ENCODE peak calls at places on chromosomes 12 and 14, in seven cellular contexts. U is pancreas, W is WERI-Rb-1, E is PC-3, X is cardiac fibroblast, A is brain microvascular endothelial cell, G is adipocyte. Y is an unnamed sample.

GRCh38 chr12:123807670-123808069 is 45.6 kb downstream of the DNAH10 start:
- DNase-seq in W (no peak), A (no peak), G (no peak), X (peak; percentile 28), E (no peak), U (no peak), Y (peak; percentile 34)

GRCh38 chr12:110786012-110786411 is 43.3 kb upstream of the PPP1CC start:
- DNase-seq in G (no peak), E (no peak), W (no peak), X (no peak), A (no peak), U (no peak), Y (no peak)

GRCh38 chr12:90020006-90020405 is 311.4 kb upstream of the ATP2B1 start:
- DNase-seq in U (no peak), G (no peak), W (no peak), A (no peak), E (no peak), X (no peak), Y (no peak)

GRCh38 chr12:114668151-114668891 is 15.7 kb downstream of the TBX3 start:
- DNase-seq in G (peak; percentile 91), U (peak; percentile 80), A (peak; percentile 65), W (peak; percentile 74), E (peak; percentile 98), X (peak; percentile 78), Y (peak; percentile 75)

GRCh38 chr14:21332950-21333349 is 50.9 kb downstream of the SUPT16H start:
- DNase-seq in W (no peak), A (no peak), G (no peak), X (no peak), U (no peak), E (no peak), Y (no peak)

GRCh38 chr14:92944976-92945375 is 22.0 kb downstream of the CHGA start:
- DNase-seq in W (no peak), X (no peak), G (no peak), E (no peak), A (no peak), U (no peak), Y (no peak)

GRCh38 chr14:102196436-102197230 is 56.9 kb downstream of the WDR20 start:
- DNase-seq in W (no peak), U (no peak), E (no peak), A (no peak), G (peak; percentile 17), X (no peak), Y (no peak)

GRCh38 chr12:92753976-92754885 is 51.4 kb downstream of the PLEKHG7 start:
- DNase-seq in W (no peak), X (peak; percentile 42), G (no peak), A (peak; percentile 19), U (no peak), E (peak; percentile 8), Y (peak; percentile 28)

GRCh38 chr12:133203344-133204263 is 22.3 kb downstream of the ZNF268 start:
- DNase-seq in X (peak; percentile 14), E (no peak), A (no peak), U (no peak), G (no peak), W (no peak), Y (no peak)
- H3K4me3 ChIP-seq in X (no peak overlapping the region), E (no peak overlapping the region), A (no peak overlapping the region), U (no peak overlapping the region), G (peak overlapping the region; percentile 77), W (no peak overlapping the region), Y (no peak overlapping the region)

DNA sequence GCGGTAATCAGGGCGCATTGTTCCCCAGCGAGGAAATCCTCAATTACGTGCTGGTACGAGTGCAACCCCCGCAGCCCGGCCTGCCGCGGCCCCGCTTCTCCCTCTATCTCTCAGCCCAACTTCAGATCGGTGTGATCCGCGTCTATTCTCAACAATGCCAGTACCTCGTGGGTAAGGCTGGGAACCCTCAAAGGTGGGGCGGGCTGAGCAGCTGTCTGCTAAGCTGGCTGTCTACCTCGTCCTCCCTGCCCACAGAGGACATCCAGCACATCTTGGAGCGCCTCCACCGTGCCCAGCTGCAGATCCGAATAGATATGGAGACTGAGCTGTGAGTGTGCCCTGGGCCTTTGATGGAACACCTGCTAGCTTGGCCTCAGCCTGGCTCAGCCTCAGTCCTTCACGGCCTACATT is 996 bp downstream of the REC8 start:
- DNase-seq in E (no peak), X (no peak), W (no peak), G (no peak), U (no peak), A (no peak), Y (no peak)
- H3K4me3 ChIP-seq in E (no peak overlapping the region), X (no peak overlapping the region), W (peak overlapping the region; percentile 75), G (no peak overlapping the region), U (no peak overlapping the region), A (peak overlapping the region; percentile 64), Y (no peak overlapping the region)

GRCh38 chr12:49198431-49199155 is 9.7 kb upstream of the TUBA1A start:
- DNase-seq in E (peak; percentile 84), U (no peak), A (peak; percentile 90), X (peak; percentile 84), G (peak; percentile 67), W (no peak), Y (peak; percentile 93)

GRCh38 chr12:49206389-49206788 is 17.5 kb upstream of the TUBA1A start:
- DNase-seq in W (no peak), G (no peak), E (no peak), U (no peak), A (no peak), X (no peak), Y (no peak)

GRCh38 chr12:49200882-49201594 is 12.2 kb upstream of the TUBA1A start:
- DNase-seq in A (peak; percentile 50), E (peak; percentile 84), G (peak; percentile 93), X (peak; percentile 90), W (no peak), U (no peak), Y (peak; percentile 94)

DNA sequence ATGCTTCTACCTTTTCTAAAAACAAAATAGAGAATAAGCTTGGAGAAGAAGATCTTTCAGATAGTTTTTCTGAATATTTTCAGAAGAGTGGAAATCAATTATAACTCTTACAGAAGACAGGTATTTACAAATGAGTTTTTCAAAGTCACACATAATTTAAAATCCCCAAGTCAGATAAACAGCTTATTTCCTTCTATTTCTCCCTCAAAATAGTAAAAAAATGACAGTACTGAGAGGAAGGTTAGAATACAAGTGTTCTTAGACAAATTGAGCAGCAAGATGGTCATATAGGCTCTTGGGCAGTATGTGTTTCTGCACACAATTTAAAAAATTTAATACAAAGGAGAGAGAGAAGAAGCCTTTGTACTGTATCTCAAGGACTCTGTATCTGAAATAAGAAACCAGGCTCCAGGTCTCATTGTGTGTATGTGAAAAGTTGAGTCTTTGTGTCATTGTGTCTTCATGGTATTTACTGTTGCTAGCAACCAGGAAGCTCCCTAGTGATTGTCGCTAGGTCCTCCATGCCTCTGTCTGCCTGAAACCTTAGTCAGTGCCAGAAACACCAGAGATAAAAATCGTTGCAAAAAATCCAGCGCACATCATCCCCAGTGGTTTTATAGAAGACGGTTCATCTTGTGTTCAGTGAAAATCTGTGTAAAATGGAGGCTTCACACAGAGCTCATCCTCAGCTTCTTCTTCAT is 12.9 kb upstream of the TUBA1A start:
- DNase-seq in U (no peak), E (peak; percentile 63), A (peak; percentile 92), X (peak; percentile 90), W (no peak), G (peak; percentile 24), Y (peak; percentile 60)
- H3K4me3 ChIP-seq in U (no peak overlapping the region), E (peak overlapping the region; percentile 3), A (no peak overlapping the region), X (no peak overlapping the region), W (no peak overlapping the region), G (peak overlapping the region; percentile 27), Y (no peak overlapping the region)

DNA sequence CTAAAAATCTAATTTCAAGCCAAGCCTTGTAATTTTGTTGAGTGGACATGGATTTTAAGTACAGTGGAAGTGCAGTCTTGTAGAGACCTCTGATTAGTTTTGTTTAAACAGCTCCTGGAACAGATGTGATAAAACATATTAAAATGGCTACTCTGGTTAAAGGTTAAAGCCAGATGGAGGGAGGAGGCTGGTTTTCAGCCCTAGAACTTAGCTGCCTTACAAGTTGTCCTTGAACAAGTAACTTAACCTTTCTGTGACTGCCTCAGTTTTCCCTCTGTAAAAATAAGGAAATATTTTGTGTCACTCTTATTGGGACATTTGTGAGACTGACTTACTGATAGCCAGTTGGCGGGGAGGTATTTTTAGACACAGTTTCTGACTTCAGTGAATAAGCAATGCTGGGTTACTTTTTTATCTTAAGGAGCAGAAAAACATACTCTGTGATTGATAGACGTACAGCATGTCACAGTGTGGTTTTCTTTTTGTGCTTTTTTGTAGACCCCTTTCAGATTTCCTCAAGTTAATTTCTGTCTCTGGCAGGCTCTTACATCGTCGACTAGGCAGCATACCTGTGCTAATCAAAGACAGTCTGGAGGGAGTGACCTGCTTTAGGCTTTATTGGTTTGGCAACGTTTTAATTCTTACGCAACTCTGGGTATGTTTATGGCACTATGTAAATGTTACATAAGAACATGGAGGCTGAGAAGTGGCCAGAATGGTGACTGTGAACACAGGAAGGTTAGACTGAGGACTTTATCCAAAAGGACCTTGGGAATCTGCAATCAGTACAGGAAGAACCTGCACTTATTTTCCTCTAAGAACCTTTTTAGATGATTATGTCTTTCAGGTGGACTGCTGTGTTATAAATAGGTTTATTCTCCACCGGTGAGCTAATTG is 3.2 kb downstream of the ACVR1B start:
- DNase-seq in W (no peak), G (peak; percentile 44), E (peak; percentile 82), A (no peak), U (peak; percentile 42), X (peak; percentile 44), Y (peak; percentile 41)
- H3K4me3 ChIP-seq in W (no peak overlapping the region), G (peak overlapping the region; percentile 95), E (peak overlapping the region; percentile 26), A (no peak overlapping the region), U (no peak overlapping the region), X (no peak overlapping the region), Y (no peak overlapping the region)

DNA sequence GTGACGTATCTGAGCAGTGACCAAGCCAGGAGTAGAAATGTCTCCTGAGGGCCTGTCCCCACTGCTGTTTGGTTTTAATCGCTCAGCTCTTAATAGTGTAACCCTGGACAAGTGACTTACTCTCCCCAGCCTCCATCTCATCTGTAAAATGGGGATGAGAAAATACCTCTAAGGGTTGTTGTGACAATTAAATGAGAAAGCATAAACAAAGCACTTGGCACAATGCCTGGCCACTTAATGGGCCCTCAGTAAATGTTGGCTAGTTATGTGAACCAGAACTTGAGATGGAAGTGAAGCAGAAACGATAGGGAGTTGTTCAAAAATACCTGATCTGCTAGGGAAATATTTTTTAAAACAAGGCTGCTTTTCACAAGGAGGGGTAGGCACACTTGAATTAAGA is 58.2 kb downstream of the HMGA2 start:
- DNase-seq in E (peak; percentile 43), A (no peak), G (no peak), U (no peak), W (no peak), X (no peak), Y (no peak)
- H3K4me3 ChIP-seq in E (no peak overlapping the region), A (no peak overlapping the region), G (peak overlapping the region; percentile 89), U (no peak overlapping the region), W (no peak overlapping the region), X (no peak overlapping the region), Y (peak overlapping the region; percentile 62)